ENCODE peak calls at places on chromosomes 12 and 14, in six cellular contexts. One of them, this sample, is unnamed.

GRCh38 chr12:11723993-11724392 is 74.5 kb downstream of the ETV6 start:
- DNase-seq in hypothalamus: no peak
- DNase-seq in upper lobe of right lung: no peak
- DNase-seq in spleen: no peak
- DNase-seq in Daoy: no peak
- DNase-seq in tibial artery: no peak
- DNase-seq in this sample: no peak

GRCh38 chr12:95336387-95337067 is 118.9 kb downstream of the VEZT start:
- DNase-seq in hypothalamus: peak
- DNase-seq in upper lobe of right lung: peak
- DNase-seq in spleen: no peak
- DNase-seq in Daoy: peak
- DNase-seq in tibial artery: peak
- DNase-seq in this sample: no peak

GRCh38 chr14:24291446-24292117 is 8.0 kb downstream of the DHRS1 start:
- DNase-seq in hypothalamus: no peak
- DNase-seq in upper lobe of right lung: no peak
- DNase-seq in spleen: no peak
- DNase-seq in Daoy: no peak
- DNase-seq in tibial artery: no peak
- DNase-seq in this sample: no peak

GRCh38 chr12:30796891-30797371 is 42.2 kb upstream of the CAPRIN2 start:
- DNase-seq in hypothalamus: no peak
- DNase-seq in upper lobe of right lung: no peak
- DNase-seq in spleen: no peak
- DNase-seq in Daoy: peak
- DNase-seq in tibial artery: no peak
- DNase-seq in this sample: no peak

GRCh38 chr12:49331360-49332222 is 5.4 kb downstream of the C1QL4 start:
- DNase-seq in hypothalamus: peak
- DNase-seq in upper lobe of right lung: peak
- DNase-seq in spleen: no peak
- DNase-seq in Daoy: peak
- DNase-seq in tibial artery: peak
- DNase-seq in this sample: peak

GRCh38 chr14:68216957-68217356 is 397.4 kb downstream of the RAD51B start:
- DNase-seq in hypothalamus: no peak
- DNase-seq in upper lobe of right lung: no peak
- DNase-seq in spleen: no peak
- DNase-seq in Daoy: no peak
- DNase-seq in tibial artery: no peak
- DNase-seq in this sample: no peak

GRCh38 chr14:55117816-55118441 is 11.1 kb upstream of the LGALS3 start:
- DNase-seq in hypothalamus: no peak
- DNase-seq in upper lobe of right lung: no peak
- DNase-seq in spleen: no peak
- DNase-seq in Daoy: no peak
- DNase-seq in tibial artery: no peak
- DNase-seq in this sample: no peak

GRCh38 chr14:60723218-60724079 is 702 bp downstream of the SIX4 start:
- DNase-seq in hypothalamus: peak
- DNase-seq in upper lobe of right lung: peak
- DNase-seq in spleen: peak
- DNase-seq in Daoy: peak
- DNase-seq in tibial artery: peak
- DNase-seq in this sample: no peak

GRCh38 chr12:47824198-47824597 is 4.5 kb upstream of the HDAC7 start:
- DNase-seq in hypothalamus: no peak
- DNase-seq in upper lobe of right lung: no peak
- DNase-seq in spleen: no peak
- DNase-seq in Daoy: no peak
- DNase-seq in tibial artery: no peak
- DNase-seq in this sample: no peak

GRCh38 chr12:57142121-57142520 is 5.3 kb downstream of the LRP1-AS start:
- DNase-seq in hypothalamus: no peak
- DNase-seq in upper lobe of right lung: no peak
- DNase-seq in spleen: no peak
- DNase-seq in Daoy: no peak
- DNase-seq in tibial artery: no peak
- DNase-seq in this sample: no peak

GRCh38 chr12:45257185-45257585 is 41.3 kb downstream of the ANO6 start:
- DNase-seq in hypothalamus: no peak
- DNase-seq in upper lobe of right lung: no peak
- DNase-seq in spleen: no peak
- DNase-seq in Daoy: no peak
- DNase-seq in tibial artery: no peak
- DNase-seq in this sample: no peak

GRCh38 chr12:81998761-81999378 is 239.7 kb upstream of the PPFIA2 start:
- DNase-seq in hypothalamus: no peak
- DNase-seq in upper lobe of right lung: no peak
- DNase-seq in spleen: no peak
- DNase-seq in Daoy: no peak
- DNase-seq in tibial artery: no peak
- DNase-seq in this sample: no peak

GRCh38 chr12:111773801-111774551 is 7.2 kb downstream of the ALDH2 start:
- DNase-seq in hypothalamus: no peak
- DNase-seq in upper lobe of right lung: peak
- DNase-seq in spleen: no peak
- DNase-seq in Daoy: peak
- DNase-seq in tibial artery: peak
- DNase-seq in this sample: no peak

GRCh38 chr12:65364021-65364420 is 85.5 kb downstream of the MSRB3 start:
- DNase-seq in hypothalamus: no peak
- DNase-seq in upper lobe of right lung: no peak
- DNase-seq in spleen: no peak
- DNase-seq in Daoy: no peak
- DNase-seq in tibial artery: no peak
- DNase-seq in this sample: no peak

GRCh38 chr14:77023001-77023996 is 5.2 kb downstream of the IRF2BPL start:
- DNase-seq in hypothalamus: no peak
- DNase-seq in upper lobe of right lung: no peak
- DNase-seq in spleen: no peak
- DNase-seq in Daoy: peak
- DNase-seq in tibial artery: peak
- DNase-seq in this sample: no peak

GRCh38 chr12:75954076-75954475 is 77.5 kb downstream of the PHLDA1 start:
- DNase-seq in hypothalamus: no peak
- DNase-seq in upper lobe of right lung: no peak
- DNase-seq in spleen: no peak
- DNase-seq in Daoy: peak
- DNase-seq in tibial artery: no peak
- DNase-seq in this sample: no peak

GRCh38 chr12:31106101-31106803 is 32.6 kb downstream of the DDX11 start:
- DNase-seq in hypothalamus: no peak
- DNase-seq in upper lobe of right lung: no peak
- DNase-seq in spleen: peak
- DNase-seq in Daoy: no peak
- DNase-seq in tibial artery: no peak
- DNase-seq in this sample: peak

GRCh38 chr14:91265404-91265803 is 20.9 kb upstream of the GPR68 start:
- DNase-seq in hypothalamus: no peak
- DNase-seq in upper lobe of right lung: no peak
- DNase-seq in spleen: no peak
- DNase-seq in Daoy: no peak
- DNase-seq in tibial artery: no peak
- DNase-seq in this sample: no peak

GRCh38 chr12:94289551-94290312 is 141.4 kb downstream of the PLXNC1 start:
- DNase-seq in hypothalamus: no peak
- DNase-seq in upper lobe of right lung: no peak
- DNase-seq in spleen: no peak
- DNase-seq in Daoy: peak
- DNase-seq in tibial artery: peak
- DNase-seq in this sample: no peak

GRCh38 chr12:119061208-119061796 is 80.0 kb downstream of the SRRM4 start:
- DNase-seq in hypothalamus: no peak
- DNase-seq in upper lobe of right lung: peak
- DNase-seq in spleen: no peak
- DNase-seq in Daoy: peak
- DNase-seq in tibial artery: peak
- DNase-seq in this sample: no peak

GRCh38 chr12:42031847-42032564 is 112.7 kb downstream of the GXYLT1 start:
- DNase-seq in hypothalamus: no peak
- DNase-seq in upper lobe of right lung: no peak
- DNase-seq in spleen: no peak
- DNase-seq in Daoy: no peak
- DNase-seq in tibial artery: no peak
- DNase-seq in this sample: no peak

GRCh38 chr12:127064207-127064606 is 1202.8 kb upstream of the TMEM132C start:
- DNase-seq in hypothalamus: no peak
- DNase-seq in upper lobe of right lung: no peak
- DNase-seq in spleen: no peak
- DNase-seq in Daoy: no peak
- DNase-seq in tibial artery: no peak
- DNase-seq in this sample: no peak

GRCh38 chr14:104688755-104689619 is at the start of gene INF2:
- DNase-seq in hypothalamus: peak
- DNase-seq in upper lobe of right lung: peak
- DNase-seq in spleen: peak
- DNase-seq in Daoy: peak
- DNase-seq in tibial artery: no peak
- DNase-seq in this sample: no peak

GRCh38 chr12:51954465-51955361 is 3.2 kb downstream of the ACVR1B start:
- DNase-seq in hypothalamus: no peak
- DNase-seq in upper lobe of right lung: no peak
- DNase-seq in spleen: no peak
- DNase-seq in Daoy: no peak
- DNase-seq in tibial artery: no peak
- DNase-seq in this sample: no peak

GRCh38 chr12:94806617-94807016 is 156.3 kb upstream of the TMCC3 start:
- DNase-seq in hypothalamus: no peak
- DNase-seq in upper lobe of right lung: no peak
- DNase-seq in spleen: no peak
- DNase-seq in Daoy: no peak
- DNase-seq in tibial artery: no peak
- DNase-seq in this sample: no peak

GRCh38 chr12:12839886-12840285 is 26.7 kb downstream of the DDX47 start:
- DNase-seq in hypothalamus: no peak
- DNase-seq in upper lobe of right lung: peak
- DNase-seq in spleen: no peak
- DNase-seq in Daoy: peak
- DNase-seq in tibial artery: peak
- DNase-seq in this sample: no peak

GRCh38 chr14:93333631-93334095 is 827 bp upstream of the BTBD7 start:
- DNase-seq in hypothalamus: no peak
- DNase-seq in upper lobe of right lung: no peak
- DNase-seq in spleen: no peak
- DNase-seq in Daoy: no peak
- DNase-seq in tibial artery: no peak
- DNase-seq in this sample: no peak

GRCh38 chr12:12357697-12358476 is 1.0 kb downstream of the BORCS5 start:
- DNase-seq in hypothalamus: no peak
- DNase-seq in upper lobe of right lung: no peak
- DNase-seq in spleen: no peak
- DNase-seq in Daoy: no peak
- DNase-seq in tibial artery: no peak
- DNase-seq in this sample: no peak

GRCh38 chr12:131509706-131510105 is 201.2 kb upstream of the SFSWAP start:
- DNase-seq in hypothalamus: no peak
- DNase-seq in upper lobe of right lung: peak
- DNase-seq in spleen: no peak
- DNase-seq in Daoy: no peak
- DNase-seq in tibial artery: no peak
- DNase-seq in this sample: no peak